ENCODE peak calls at places on chromosome 13, in eight cellular contexts. D is stimulated activated CD4-positive, alpha-beta T cell treated with anti-CD3 and anti-CD28 coated beads, TNF-alpha, amount 100 ng/mL, for 4 hours; H is heart left ventricle; A is germinal center; X is skeletal muscle cell; W is epithelial cell of esophagus; U is NCI-H187; V is glutamatergic neuron. M is an unnamed sample.

GRCh38 chr13:48255954-48256353 is 22.9 kb downstream of the ITM2B start:
- DNase-seq in H (no peak), V (no peak), W (no peak), X (no peak), U (no peak), A (no peak), D (no peak), M (no peak)

GRCh38 chr13:50200988-50201387 is 185.7 kb downstream of the KCNRG start:
- DNase-seq in W (peak), D (no peak), V (no peak), A (no peak), H (no peak), U (no peak), X (no peak), M (no peak)

GRCh38 chr13:76713280-76713679 is 172.9 kb downstream of the KCTD12 start:
- DNase-seq in V (no peak), H (no peak), D (no peak), U (no peak), X (no peak), A (no peak), W (no peak), M (no peak)

GRCh38 chr13:27728271-27728670 is 64.0 kb upstream of the GSX1 start:
- DNase-seq in H (no peak), A (no peak), D (no peak), U (no peak), V (no peak), W (no peak), X (no peak), M (no peak)

GRCh38 chr13:23950736-23951510 is 53.6 kb upstream of the C1QTNF9B start:
- DNase-seq in D (no peak), V (no peak), A (no peak), U (no peak), H (no peak), X (no peak), W (no peak), M (no peak)

GRCh38 chr13:106036870-106037269 is 498.6 kb downstream of the EFNB2 start:
- DNase-seq in H (no peak), W (no peak), X (no peak), V (no peak), D (no peak), U (no peak), A (no peak), M (no peak)

GRCh38 chr13:20703785-20704458 is 423 bp downstream of the IL17D start:
- DNase-seq in X (peak), D (peak), A (peak), H (peak), U (peak), W (peak), V (peak), M (peak)

GRCh38 chr13:20828540-20829364 is 55.0 kb upstream of the EEF1AKMT1 start:
- DNase-seq in H (no peak), A (peak), X (no peak), U (no peak), V (no peak), W (peak), D (no peak), M (no peak)

GRCh38 chr13:36244073-36244472 is 29.7 kb upstream of the SOHLH2 start:
- DNase-seq in A (no peak), D (no peak), U (no peak), W (no peak), H (no peak), X (no peak), V (no peak), M (no peak)

GRCh38 chr13:62799038-62799535 is 1383.4 kb upstream of the PCDH20 start:
- DNase-seq in W (no peak), V (no peak), H (no peak), D (no peak), U (no peak), A (no peak), X (no peak), M (no peak)

GRCh38 chr13:40119852-40120251 is 464.4 kb downstream of the COG6 start:
- DNase-seq in A (no peak), W (no peak), V (no peak), U (no peak), H (no peak), X (no peak), D (no peak), M (no peak)

GRCh38 chr13:29573190-29573589 is 22.3 kb downstream of the SLC7A1 start:
- DNase-seq in U (peak), V (no peak), W (peak), D (no peak), X (peak), H (no peak), A (peak), M (peak)

GRCh38 chr13:113589251-113589960 is 4.9 kb downstream of the TFDP1 start:
- DNase-seq in X (no peak), W (no peak), D (no peak), H (peak), A (no peak), V (no peak), U (no peak), M (no peak)

GRCh38 chr13:95689582-95689926 is 12.6 kb downstream of the DNAJC3 start:
- DNase-seq in W (no peak), D (no peak), H (no peak), U (no peak), V (no peak), X (no peak), A (no peak), M (no peak)

GRCh38 chr13:79631260-79631659 is 150.3 kb downstream of the NDFIP2 start:
- DNase-seq in W (peak), X (peak), D (no peak), V (no peak), A (no peak), H (no peak), U (no peak), M (no peak)